ENCODE peak calls at places on chromosomes 16 and 17, in seven cellular contexts. Q is activated T-helper 9 cell treated with anti-CD3 and anti-CD28 coated beads, Interleukin-2, amount 50 U/mL, for 16 hours; R is NCI-H460; V is GM23338; B is amygdala; X is NCI-H1092; T is Panc1. M is an unnamed sample.

GRCh38 chr17:55421179-55421934 is at the start of gene MMD:
- DNase-seq in V (peak; percentile 51), R (no peak), T (no peak), B (no peak), Q (no peak), X (no peak), M (no peak)

GRCh38 chr16:72768611-72769010 is 279.3 kb downstream of the ZFHX3 start:
- DNase-seq in T (no peak), V (no peak), X (no peak), R (no peak), Q (no peak), B (no peak), M (no peak)

GRCh38 chr17:77872714-77873517 is 85.6 kb upstream of the TNRC6C start:
- DNase-seq in T (no peak), B (no peak), R (no peak), V (no peak), X (no peak), Q (no peak), M (no peak)

GRCh38 chr17:56680676-56681075 is 87.2 kb downstream of the NOG start:
- DNase-seq in X (no peak), B (no peak), Q (no peak), T (no peak), V (no peak), R (no peak), M (no peak)

GRCh38 chr16:34078697-34079096 is 619.3 kb downstream of the TP53TG3F start:
- DNase-seq in R (peak; percentile 15), X (no peak), T (no peak), Q (no peak), B (no peak), V (no peak), M (no peak)

GRCh38 chr17:74393323-74393942 is 26.1 kb downstream of the GPR142 start:
- DNase-seq in V (no peak), X (no peak), R (no peak), T (no peak), Q (no peak), B (no peak), M (no peak)

GRCh38 chr16:23504453-23505179 is 5.7 kb downstream of the GGA2 start:
- DNase-seq in B (peak; percentile 10), T (peak; percentile 91), Q (peak; percentile 67), V (peak; percentile 36), X (no peak), R (peak; percentile 83), M (no peak)

GRCh38 chr17:79082311-79083190 is 7.9 kb downstream of the ENGASE start:
- DNase-seq in T (no peak), V (peak; percentile 78), Q (no peak), B (no peak), R (peak; percentile 49), X (peak; percentile 19), M (no peak)

GRCh38 chr17:56114469-56114868 is 38.8 kb upstream of the ANKFN1 start:
- DNase-seq in T (no peak), V (no peak), X (no peak), R (no peak), B (no peak), Q (no peak), M (no peak)

GRCh38 chr17:76793775-76794174 is 55.9 kb downstream of the MFSD11 start:
- DNase-seq in V (peak; percentile 67), X (no peak), B (no peak), Q (no peak), R (peak; percentile 44), T (peak; percentile 27), M (no peak)

M was measured in NCI-H2081 treated with DMSO at 0.1 percent for 48 hours.